ENCODE peak calls at places on chromosomes 13 and 19, in eight cellular contexts. F, V, N, X, P, B, U and A are unnamed samples.

GRCh38 chr19:7182489-7182888 is 111.7 kb downstream of the INSR start:
- DNase-seq in U (no peak), F (no peak), X (no peak), N (no peak), P (no peak), V (no peak), B (no peak), A (no peak)

GRCh38 chr19:50629194-50629593 is 10.5 kb downstream of the SYT3 start:
- DNase-seq in F (no peak), V (no peak), P (peak), N (no peak), U (no peak), B (no peak), X (no peak), A (no peak)

GRCh38 chr19:6551607-6552450 is 21.0 kb downstream of the TNFSF9 start:
- DNase-seq in U (no peak), X (no peak), P (no peak), N (no peak), B (no peak), F (peak), V (peak), A (no peak)

GRCh38 chr19:40519352-40520322 is 52.8 kb downstream of the SPTBN4 start:
- DNase-seq in F (no peak), B (no peak), U (no peak), N (no peak), X (no peak), P (no peak), V (peak), A (no peak)

GRCh38 chr13:40121711-40122110 is 466.2 kb downstream of the COG6 start:
- DNase-seq in F (no peak), P (no peak), N (no peak), U (no peak), V (no peak), X (no peak), B (no peak), A (no peak)

GRCh38 chr19:4016486-4016885 is 8.9 kb downstream of the PIAS4 start:
- DNase-seq in U (no peak), N (no peak), V (no peak), B (no peak), P (no peak), X (no peak), F (no peak), A (no peak)

GRCh38 chr19:5466814-5467291 is 11.6 kb downstream of the ZNRF4 start:
- DNase-seq in B (no peak), V (no peak), P (no peak), X (no peak), F (peak), U (no peak), N (peak), A (no peak)

GRCh38 chr13:73922728-73923393 is 211.3 kb downstream of the KLF12 start:
- DNase-seq in N (no peak), B (no peak), U (no peak), V (peak), X (no peak), F (no peak), P (no peak), A (no peak)

GRCh38 chr13:32791545-32792172 is 205.4 kb downstream of the PDS5B start:
- DNase-seq in F (no peak), U (no peak), B (no peak), P (no peak), X (peak), V (no peak), N (no peak), A (no peak)

GRCh38 chr13:73141292-73141771 is 82.5 kb downstream of the KLF5 start:
- DNase-seq in V (peak), P (no peak), B (no peak), U (no peak), F (no peak), X (no peak), N (no peak), A (peak)

GRCh38 chr19:45968626-45969025 is 5.0 kb downstream of the NOVA2 start:
- DNase-seq in F (no peak), N (no peak), P (no peak), V (no peak), U (no peak), X (no peak), B (no peak), A (no peak)

GRCh38 chr19:55516878-55517620 is 19.9 kb downstream of the SBK2 start:
- DNase-seq in B (peak), P (peak), F (peak), N (peak), X (peak), U (peak), V (peak), A (peak)